ENCODE peak calls at places on chromosomes 12 and 14, in four cellular contexts. F, Z, D and B are unnamed samples.

GRCh38 chr12:52197371-52198231 is 5.8 kb upstream of the KRT80 start:
- DNase-seq in F (no peak), D (no peak), Z (peak), B (peak)

GRCh38 chr12:97471194-97471593 is 8.6 kb downstream of the RMST start:
- DNase-seq in D (no peak), F (no peak), Z (no peak), B (no peak)

GRCh38 chr12:68899251-68899771 is 33.7 kb downstream of the CPM start:
- DNase-seq in Z (no peak), D (no peak), F (peak), B (peak)

GRCh38 chr12:116102019-116102418 is 175.5 kb downstream of the MED13L start:
- DNase-seq in F (no peak), Z (no peak), D (no peak), B (no peak)

GRCh38 chr12:132152921-132153321 is 8.7 kb downstream of the NOC4L start:
- DNase-seq in Z (no peak), F (peak), D (no peak), B (no peak)

GRCh38 chr12:2266666-2267623 is 214.2 kb downstream of the CACNA1C start:
- DNase-seq in Z (no peak), D (no peak), F (peak), B (no peak)

GRCh38 chr12:66035289-66035961 is 95.1 kb downstream of the LLPH start:
- DNase-seq in Z (no peak), F (no peak), D (peak), B (no peak)

GRCh38 chr12:5969974-5970690 is 25.1 kb upstream of the ANO2 start:
- DNase-seq in F (no peak), Z (no peak), D (no peak), B (no peak)

GRCh38 chr12:40444174-40444573 is 219.4 kb downstream of the LRRK2 start:
- DNase-seq in Z (no peak), D (no peak), F (no peak), B (no peak)

GRCh38 chr14:94089479-94089878 is 8.4 kb downstream of the IFI27L1 start:
- DNase-seq in D (no peak), Z (no peak), F (no peak), B (no peak)

GRCh38 chr12:24596768-24597388 is 352.0 kb downstream of the BCAT1 start:
- DNase-seq in Z (no peak), F (no peak), D (peak), B (no peak)

GRCh38 chr12:57248934-57249742 is 1.8 kb downstream of the STAC3 start:
- DNase-seq in F (no peak), D (no peak), Z (no peak), B (no peak)

GRCh38 chr12:122399254-122399591 is 23.2 kb downstream of the CLIP1 start:
- DNase-seq in D (no peak), F (no peak), Z (no peak), B (no peak)

GRCh38 chr14:89304972-89305703 is 111.9 kb downstream of the FOXN3 start:
- DNase-seq in D (peak), Z (no peak), F (peak), B (no peak)

GRCh38 chr12:67018105-67018504 is 251.1 kb upstream of the CAND1 start:
- DNase-seq in Z (no peak), F (no peak), D (no peak), B (no peak)

GRCh38 chr12:99436584-99436983 is 211.0 kb upstream of the GARIN6 start:
- DNase-seq in F (no peak), D (peak), Z (no peak), B (no peak)

GRCh38 chr12:19712041-19712440 is 272.7 kb downstream of the AEBP2 start:
- DNase-seq in Z (no peak), F (no peak), D (no peak), B (no peak)

GRCh38 chr14:72715910-72716268 is 178.0 kb downstream of the DPF3 start:
- DNase-seq in Z (no peak), F (no peak), D (no peak), B (no peak)

DNA sequence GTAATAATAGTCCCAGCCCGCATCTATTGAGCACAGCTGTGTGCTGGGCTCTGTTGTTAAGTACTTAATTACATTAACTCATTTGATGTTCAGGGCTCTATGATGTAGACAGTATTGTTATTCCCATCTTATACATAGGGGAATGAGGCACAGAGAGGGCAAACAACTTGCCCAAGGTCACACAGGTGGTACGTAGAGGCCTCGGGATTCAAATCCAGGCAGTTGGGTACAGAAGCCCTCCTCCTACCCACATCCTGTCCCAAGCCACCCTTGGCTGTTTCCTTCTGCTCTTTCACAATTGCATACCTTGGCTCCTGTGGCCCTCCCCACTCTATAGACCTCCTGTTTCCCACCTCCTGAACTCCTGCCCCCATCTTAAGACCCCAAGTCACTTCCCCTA is 10.0 kb upstream of the GPR68 start:
- DNase-seq in F (no peak), Z (no peak), D (peak), B (no peak)
- H3K4me3 ChIP-seq in F (no peak), Z (no peak), D (peak), B (no peak)

GRCh38 chr14:105015242-105015641 is 5.6 kb downstream of the CDCA4 start:
- DNase-seq in Z (no peak), F (no peak), D (no peak), B (no peak)
- H3K27ac ChIP-seq in Z (peak), F (no peak), D (peak), B (no peak)

GRCh38 chr14:53333809-53334208 is 180.7 kb upstream of the DDHD1 start:
- DNase-seq in F (no peak), D (no peak), Z (no peak), B (peak)

GRCh38 chr14:53331921-53332320 is 178.8 kb upstream of the DDHD1 start:
- DNase-seq in F (no peak), D (no peak), Z (no peak), B (no peak)

GRCh38 chr14:53327716-53328115 is 174.6 kb upstream of the DDHD1 start:
- DNase-seq in F (no peak), Z (no peak), D (no peak), B (no peak)

GRCh38 chr14:53330441-53330840 is 177.3 kb upstream of the DDHD1 start:
- DNase-seq in D (no peak), Z (no peak), F (no peak), B (no peak)

GRCh38 chr14:53331247-53331646 is 178.1 kb upstream of the DDHD1 start:
- DNase-seq in F (no peak), D (no peak), Z (no peak), B (no peak)
- H3K4me3 ChIP-seq in F (no peak), D (no peak), Z (no peak), B (no peak)

DNA sequence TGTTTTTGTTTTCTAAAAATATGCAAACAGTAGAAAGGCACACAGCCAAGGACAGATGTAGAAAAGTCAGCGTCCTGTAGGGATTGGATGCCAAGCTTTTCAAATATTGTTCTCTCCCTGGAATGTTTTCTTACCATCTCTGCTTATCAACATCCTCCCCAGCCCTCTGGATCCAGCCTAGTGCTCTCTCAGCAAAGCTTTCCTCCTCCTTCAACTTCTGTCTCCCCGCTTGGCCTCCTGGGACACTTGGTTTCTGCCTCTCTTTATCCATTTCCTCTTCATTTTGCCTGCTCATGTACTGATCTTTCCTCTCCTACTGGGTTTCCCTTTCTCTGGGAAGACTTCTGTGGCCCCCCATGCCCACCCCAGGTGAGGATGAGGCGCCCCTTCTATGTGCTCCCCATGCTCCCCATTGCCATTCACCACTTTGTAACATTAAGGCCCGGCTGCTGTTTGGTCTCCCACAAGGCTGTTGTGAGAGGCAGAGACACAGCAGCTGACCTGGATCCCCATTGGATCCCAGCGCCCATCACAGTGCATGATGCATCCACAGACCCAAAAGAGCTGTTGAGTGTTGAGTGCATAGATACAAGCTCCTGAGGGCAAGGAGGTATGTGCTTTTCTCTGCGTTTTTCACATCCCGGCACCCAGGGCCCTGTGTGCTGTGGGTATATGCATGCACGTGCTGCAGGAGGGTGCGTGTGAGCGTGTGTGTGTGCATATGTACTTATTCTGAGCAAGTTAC is 38.2 kb downstream of the EVL start:
- DNase-seq in F (no peak), Z (no peak), D (peak), B (no peak)
- H3K27ac ChIP-seq in F (peak), Z (no peak), D (peak), B (no peak)

DNA sequence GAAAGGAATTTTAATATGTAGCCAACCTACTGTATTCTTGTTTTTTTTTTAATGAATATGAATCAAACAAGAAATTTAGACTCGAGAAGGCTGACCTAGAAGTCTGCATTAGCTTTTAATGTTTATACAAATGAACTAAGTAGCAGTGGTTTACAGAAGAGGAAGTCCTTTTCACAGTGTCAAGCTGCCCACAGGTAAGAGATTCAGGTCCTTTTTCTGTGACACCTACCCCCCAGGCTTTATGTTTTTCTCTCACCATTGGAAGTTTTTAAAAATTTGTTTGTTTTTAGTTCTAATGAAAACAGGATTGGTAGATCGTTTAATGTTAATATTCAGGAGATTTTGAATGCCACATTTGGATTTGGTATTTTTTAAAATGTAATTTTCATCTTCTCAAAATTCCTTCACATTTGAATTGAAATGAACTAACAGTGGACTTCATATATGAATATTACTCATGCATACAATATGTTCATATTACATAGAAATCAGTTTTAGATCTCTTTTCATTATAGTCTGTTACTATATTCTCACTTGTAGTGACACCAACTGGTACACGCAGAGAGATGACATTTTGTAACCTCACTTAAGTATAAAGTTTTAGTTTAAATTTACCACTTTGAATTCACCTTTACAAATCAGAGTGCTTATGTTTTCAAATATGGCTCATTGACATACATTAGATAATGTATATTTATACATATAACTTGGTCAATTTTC is 29.7 kb downstream of the ATF7IP start:
- DNase-seq in F (no peak), D (no peak), Z (no peak), B (no peak)
- H3K4me3 ChIP-seq in F (peak), D (peak), Z (no peak), B (no peak)

GRCh38 chr12:94261781-94262180 is 113.4 kb downstream of the PLXNC1 start:
- DNase-seq in Z (no peak), D (no peak), F (no peak), B (no peak)
- H3K27ac ChIP-seq in Z (no peak), D (peak), F (peak), B (peak)